ENCODE peak calls at places on chromosomes 4 and X, in five cellular contexts. One of them, this sample, is unnamed.

GRCh38 chr4:109754093-109754857 is 24.4 kb upstream of the PLA2G12A start:
- DNase-seq in cardiac fibroblast: no peak
- DNase-seq in astrocyte: no peak
- DNase-seq in AG04449: no peak
- DNase-seq in pancreas: no peak
- DNase-seq in this sample: no peak

GRCh38 chrX:12949927-12950656 is 24.8 kb upstream of the TMSB4X start:
- DNase-seq in AG04449: peak
- DNase-seq in pancreas: peak
- DNase-seq in astrocyte: peak
- DNase-seq in cardiac fibroblast: peak
- DNase-seq in this sample: no peak

GRCh38 chrX:130916636-130917422 is 13.8 kb upstream of the ENOX2 start:
- DNase-seq in AG04449: no peak
- DNase-seq in astrocyte: peak
- DNase-seq in cardiac fibroblast: peak
- DNase-seq in pancreas: peak
- DNase-seq in this sample: peak

GRCh38 chr4:19832388-19832787 is 419.3 kb upstream of the SLIT2 start:
- DNase-seq in cardiac fibroblast: no peak
- DNase-seq in astrocyte: peak
- DNase-seq in pancreas: no peak
- DNase-seq in AG04449: no peak
- DNase-seq in this sample: no peak

GRCh38 chr4:68673143-68673542 is 2.7 kb upstream of the UGT2B15 start:
- DNase-seq in cardiac fibroblast: no peak
- DNase-seq in AG04449: no peak
- DNase-seq in astrocyte: no peak
- DNase-seq in pancreas: no peak
- DNase-seq in this sample: no peak

GRCh38 chrX:7334253-7334935 is 186.4 kb upstream of the PUDP start:
- DNase-seq in pancreas: no peak
- DNase-seq in AG04449: no peak
- DNase-seq in cardiac fibroblast: peak
- DNase-seq in astrocyte: peak
- DNase-seq in this sample: no peak

GRCh38 chrX:17500145-17500579 is 125.2 kb downstream of the NHS start:
- DNase-seq in pancreas: no peak
- DNase-seq in cardiac fibroblast: no peak
- DNase-seq in AG04449: peak
- DNase-seq in astrocyte: peak
- DNase-seq in this sample: no peak

GRCh38 chr4:8742546-8742945 is 129.1 kb downstream of the HMX1 start:
- DNase-seq in pancreas: no peak
- DNase-seq in AG04449: no peak
- DNase-seq in astrocyte: no peak
- DNase-seq in cardiac fibroblast: no peak
- DNase-seq in this sample: no peak

GRCh38 chr4:25966171-25966570 is 52.2 kb downstream of the SMIM20 start:
- DNase-seq in cardiac fibroblast: no peak
- DNase-seq in astrocyte: peak
- DNase-seq in pancreas: no peak
- DNase-seq in AG04449: no peak
- DNase-seq in this sample: no peak

GRCh38 chr4:19074061-19074460 is 1052.5 kb upstream of the LCORL start:
- DNase-seq in cardiac fibroblast: no peak
- DNase-seq in astrocyte: no peak
- DNase-seq in AG04449: no peak
- DNase-seq in pancreas: no peak
- DNase-seq in this sample: no peak

GRCh38 chrX:40773188-40773587 is 37.8 kb upstream of the MED14 start:
- DNase-seq in pancreas: no peak
- DNase-seq in AG04449: no peak
- DNase-seq in astrocyte: no peak
- DNase-seq in cardiac fibroblast: no peak
- DNase-seq in this sample: no peak

GRCh38 chr4:153573881-153574807 is 108.0 kb downstream of the TMEM131L start:
- DNase-seq in astrocyte: peak
- DNase-seq in pancreas: peak
- DNase-seq in cardiac fibroblast: peak
- DNase-seq in AG04449: peak
- DNase-seq in this sample: no peak

GRCh38 chr4:5710065-5710961 is 688 bp upstream of the EVC start:
- DNase-seq in astrocyte: no peak
- DNase-seq in pancreas: no peak
- DNase-seq in cardiac fibroblast: peak
- DNase-seq in AG04449: no peak
- DNase-seq in this sample: peak

GRCh38 chr4:86895692-86896488 is 3.7 kb upstream of the C4orf36 start:
- DNase-seq in cardiac fibroblast: peak
- DNase-seq in astrocyte: peak
- DNase-seq in pancreas: no peak
- DNase-seq in AG04449: peak
- DNase-seq in this sample: peak

GRCh38 chr4:14096406-14096965 is 469.0 kb upstream of the BOD1L1 start:
- DNase-seq in astrocyte: peak
- DNase-seq in cardiac fibroblast: peak
- DNase-seq in AG04449: peak
- DNase-seq in pancreas: no peak
- DNase-seq in this sample: no peak

GRCh38 chrX:47483310-47484268 is 567 bp upstream of the ZNF41 start:
- DNase-seq in cardiac fibroblast: peak
- DNase-seq in AG04449: no peak
- DNase-seq in astrocyte: peak
- DNase-seq in pancreas: peak
- DNase-seq in this sample: peak

GRCh38 chr4:43765514-43765913 is 683.1 kb downstream of the KCTD8 start:
- DNase-seq in pancreas: no peak
- DNase-seq in cardiac fibroblast: no peak
- DNase-seq in AG04449: no peak
- DNase-seq in astrocyte: no peak
- DNase-seq in this sample: no peak

GRCh38 chr4:150136481-150136880 is 58.2 kb downstream of the DCLK2 start:
- DNase-seq in astrocyte: peak
- DNase-seq in cardiac fibroblast: peak
- DNase-seq in AG04449: no peak
- DNase-seq in pancreas: no peak
- DNase-seq in this sample: no peak

GRCh38 chrX:134443020-134443419 is 16.9 kb upstream of the HPRT1 start:
- DNase-seq in AG04449: no peak
- DNase-seq in pancreas: no peak
- DNase-seq in astrocyte: no peak
- DNase-seq in cardiac fibroblast: no peak
- DNase-seq in this sample: no peak

GRCh38 chr4:130025701-130026100 is 929.7 kb downstream of the C4orf33 start:
- DNase-seq in pancreas: no peak
- DNase-seq in astrocyte: no peak
- DNase-seq in AG04449: no peak
- DNase-seq in cardiac fibroblast: no peak
- DNase-seq in this sample: no peak

GRCh38 chr4:47891928-47892327 is 22.5 kb downstream of the NFXL1 start:
- DNase-seq in pancreas: no peak
- DNase-seq in AG04449: no peak
- DNase-seq in cardiac fibroblast: no peak
- DNase-seq in astrocyte: no peak
- DNase-seq in this sample: no peak

GRCh38 chrX:56733459-56734046 is 4.5 kb downstream of the NBDY start:
- DNase-seq in pancreas: peak
- DNase-seq in cardiac fibroblast: peak
- DNase-seq in astrocyte: no peak
- DNase-seq in AG04449: no peak
- DNase-seq in this sample: peak

GRCh38 chr4:174217273-174218126 is 66.0 kb downstream of the FBXO8 start:
- DNase-seq in cardiac fibroblast: peak
- DNase-seq in AG04449: peak
- DNase-seq in pancreas: no peak
- DNase-seq in astrocyte: peak
- DNase-seq in this sample: no peak

DNA sequence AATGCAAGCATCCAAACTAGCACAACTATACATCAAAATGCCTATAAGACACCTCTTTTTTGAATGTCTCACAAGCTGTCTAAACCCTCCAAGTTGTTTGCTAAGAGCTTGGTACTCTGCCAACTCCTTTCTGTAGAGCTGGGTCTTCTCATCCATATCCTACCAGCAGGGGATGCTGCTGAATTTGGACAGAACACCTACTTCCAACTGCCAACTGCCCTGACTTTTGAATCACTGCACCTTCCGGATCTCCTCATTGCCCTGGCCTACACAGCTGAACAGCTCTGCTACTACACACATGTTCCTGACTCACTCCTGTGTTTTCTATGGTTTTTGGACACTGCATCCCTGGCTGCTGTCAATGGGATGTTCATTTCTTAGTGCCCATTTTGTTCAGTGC is 18.7 kb downstream of the FAM184B start:
- DNase-seq in pancreas: no peak
- DNase-seq in AG04449: no peak
- DNase-seq in astrocyte: peak
- DNase-seq in cardiac fibroblast: peak
- DNase-seq in this sample: no peak
- TF ChIP-seq CTCF in pancreas: no peak
- TF ChIP-seq CTCF in AG04449: no peak
- TF ChIP-seq CTCF in astrocyte: no peak
- TF ChIP-seq CTCF in cardiac fibroblast: peak
- TF ChIP-seq CTCF in this sample: no peak

GRCh38 chr4:15515106-15515505 is 45.4 kb downstream of the CC2D2A start:
- DNase-seq in cardiac fibroblast: peak
- DNase-seq in pancreas: no peak
- DNase-seq in AG04449: no peak
- DNase-seq in astrocyte: no peak
- DNase-seq in this sample: no peak

GRCh38 chr4:15516494-15516893 is 46.8 kb downstream of the CC2D2A start:
- DNase-seq in astrocyte: no peak
- DNase-seq in cardiac fibroblast: no peak
- DNase-seq in pancreas: no peak
- DNase-seq in AG04449: no peak
- DNase-seq in this sample: no peak

GRCh38 chr4:15507679-15508078 is 38.0 kb downstream of the CC2D2A start:
- DNase-seq in pancreas: no peak
- DNase-seq in astrocyte: no peak
- DNase-seq in AG04449: no peak
- DNase-seq in cardiac fibroblast: no peak
- DNase-seq in this sample: no peak

GRCh38 chr4:15513545-15513944 is 43.9 kb downstream of the CC2D2A start:
- DNase-seq in pancreas: no peak
- DNase-seq in cardiac fibroblast: no peak
- DNase-seq in AG04449: no peak
- DNase-seq in astrocyte: no peak
- DNase-seq in this sample: no peak
- TF ChIP-seq CTCF in pancreas: no peak
- TF ChIP-seq CTCF in cardiac fibroblast: no peak
- TF ChIP-seq CTCF in AG04449: no peak
- TF ChIP-seq CTCF in astrocyte: no peak
- TF ChIP-seq CTCF in this sample: no peak

DNA sequence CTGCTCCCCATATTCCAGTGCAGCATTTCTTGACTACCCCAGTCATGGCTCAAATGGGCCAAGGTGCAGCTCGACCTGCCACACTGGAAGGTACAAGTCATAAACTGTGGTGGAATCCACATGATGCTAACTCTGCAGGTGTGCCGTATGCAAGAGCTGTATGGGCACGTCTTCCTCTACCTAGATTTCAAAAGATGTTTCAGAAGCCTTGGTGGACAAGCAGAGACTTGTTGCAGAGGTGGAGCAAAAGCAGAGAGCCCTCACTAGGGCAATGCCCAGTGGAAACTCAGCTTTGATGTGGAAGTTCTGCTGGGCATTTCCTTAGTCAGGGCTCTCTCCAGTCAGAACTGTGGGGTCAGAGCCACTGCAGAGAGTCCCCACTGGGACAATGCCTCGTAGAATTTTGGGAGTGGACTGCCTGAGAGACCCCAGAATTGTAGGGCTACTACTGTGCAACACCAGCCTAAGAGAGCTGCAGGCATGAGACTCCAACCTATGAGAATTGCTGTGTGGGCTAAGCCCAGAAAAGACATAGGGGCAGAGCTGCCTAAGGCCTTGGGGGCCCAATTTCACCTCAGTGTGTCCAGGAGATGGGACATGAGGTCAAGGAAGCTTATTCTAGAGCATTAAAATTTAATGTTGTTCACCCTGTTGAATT is 65.7 kb downstream of the BEX3 start:
- DNase-seq in AG04449: no peak
- DNase-seq in pancreas: no peak
- DNase-seq in astrocyte: no peak
- DNase-seq in cardiac fibroblast: no peak
- DNase-seq in this sample: no peak
- TF ChIP-seq CTCF in AG04449: no peak
- TF ChIP-seq CTCF in pancreas: no peak
- TF ChIP-seq CTCF in astrocyte: no peak
- TF ChIP-seq CTCF in cardiac fibroblast: no peak
- TF ChIP-seq CTCF in this sample: no peak

GRCh38 chr4:675980-676870 is 1.9 kb downstream of the MYL5 start:
- DNase-seq in pancreas: no peak
- DNase-seq in astrocyte: no peak
- DNase-seq in AG04449: no peak
- DNase-seq in cardiac fibroblast: no peak
- DNase-seq in this sample: no peak

GRCh38 chr4:676871-677235 is 2.5 kb downstream of the MYL5 start:
- DNase-seq in astrocyte: no peak
- DNase-seq in pancreas: no peak
- DNase-seq in AG04449: no peak
- DNase-seq in cardiac fibroblast: no peak
- DNase-seq in this sample: no peak

GRCh38 chr4:673349-674091 is 556 bp downstream of the ATP5ME start:
- DNase-seq in astrocyte: no peak
- DNase-seq in cardiac fibroblast: peak
- DNase-seq in pancreas: no peak
- DNase-seq in AG04449: no peak
- DNase-seq in this sample: no peak

GRCh38 chr4:675036-675804 is 878 bp downstream of the MYL5 start:
- DNase-seq in cardiac fibroblast: no peak
- DNase-seq in pancreas: no peak
- DNase-seq in AG04449: no peak
- DNase-seq in astrocyte: no peak
- DNase-seq in this sample: no peak

GRCh38 chr4:674172-675035 is at the start of the genes ATP5ME and MYL5:
- DNase-seq in cardiac fibroblast: peak
- DNase-seq in AG04449: peak
- DNase-seq in pancreas: peak
- DNase-seq in astrocyte: peak
- DNase-seq in this sample: peak
- TF ChIP-seq CTCF in cardiac fibroblast: peak
- TF ChIP-seq CTCF in AG04449: peak
- TF ChIP-seq CTCF in pancreas: peak
- TF ChIP-seq CTCF in astrocyte: peak
- TF ChIP-seq CTCF in this sample: peak

DNA sequence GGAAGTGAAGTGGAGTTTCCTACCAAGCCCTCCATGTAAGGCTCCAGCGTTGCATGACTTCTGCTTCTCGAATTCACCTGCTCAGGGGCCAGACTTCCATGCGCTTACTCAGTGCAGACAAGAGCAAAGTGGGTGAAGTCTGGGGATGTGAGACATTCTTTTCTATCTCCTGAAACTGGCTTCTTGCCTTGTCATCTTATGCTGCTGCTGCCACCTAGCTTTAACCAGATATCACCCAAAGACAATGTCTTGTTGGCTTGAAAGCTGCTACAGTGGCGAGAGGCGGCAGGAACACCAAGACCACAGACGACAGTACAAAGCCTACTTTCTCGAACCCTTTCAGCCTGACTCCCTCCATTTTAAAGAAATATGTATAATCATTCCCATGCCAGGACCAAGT is 103.6 kb upstream of the ADGRG2 start:
- DNase-seq in pancreas: no peak
- DNase-seq in cardiac fibroblast: peak
- DNase-seq in AG04449: no peak
- DNase-seq in astrocyte: no peak
- DNase-seq in this sample: no peak
- TF ChIP-seq CTCF in pancreas: no peak
- TF ChIP-seq CTCF in cardiac fibroblast: no peak
- TF ChIP-seq CTCF in AG04449: no peak
- TF ChIP-seq CTCF in astrocyte: no peak
- TF ChIP-seq CTCF in this sample: no peak